ENCODE peak calls at places on chromosome 1, in four cellular contexts. J is GM12878, G is H1, Y is HepG2. O is an unnamed sample.

GRCh38 chr1:156052862-156053769 is 482 bp downstream of the UBQLN4 start:
- DNase-seq in J (no peak), G (no peak), Y (peak), O (peak)

GRCh38 chr1:25610822-25611630 is 5.6 kb upstream of the MAN1C1 start:
- DNase-seq in J (no peak), G (no peak), Y (no peak), O (peak)

GRCh38 chr1:106620521-106620954 is 435.9 kb upstream of the PRMT6 start:
- DNase-seq in G (no peak), J (no peak), Y (no peak), O (no peak)

GRCh38 chr1:53639251-53639721 is 99.7 kb downstream of the GLIS1 start:
- DNase-seq in G (no peak), Y (no peak), J (no peak), O (no peak)

GRCh38 chr1:202029171-202029665 is 18.8 kb downstream of the ELF3 start:
- DNase-seq in J (no peak), G (no peak), Y (no peak), O (no peak)

GRCh38 chr1:115302390-115302961 is 35.6 kb downstream of the NGF start:
- DNase-seq in G (no peak), Y (no peak), J (no peak), O (no peak)

GRCh38 chr1:25816112-25816718 is 3.5 kb upstream of the MTFR1L start:
- DNase-seq in G (no peak), Y (no peak), J (no peak), O (no peak)

GRCh38 chr1:90964444-90965035 is 57.3 kb downstream of the ZNF644 start:
- DNase-seq in G (no peak), Y (peak), J (no peak), O (no peak)

GRCh38 chr1:189253601-189254350 is 1223.9 kb downstream of the BRINP3 start:
- DNase-seq in Y (no peak), J (no peak), G (no peak), O (no peak)

GRCh38 chr1:10495942-10496341 is 21.2 kb downstream of the PEX14 start:
- DNase-seq in J (no peak), G (no peak), Y (no peak), O (no peak)

GRCh38 chr1:51439053-51439452 is 80.0 kb downstream of the EPS15 start:
- DNase-seq in Y (no peak), J (no peak), G (no peak), O (no peak)

GRCh38 chr1:229582715-229583114 is 24.2 kb upstream of the ABCB10 start:
- DNase-seq in J (no peak), G (no peak), Y (no peak), O (no peak)

GRCh38 chr1:4081806-4082645 is 182.0 kb upstream of the C1orf174 start:
- DNase-seq in G (no peak), J (no peak), Y (no peak), O (no peak)
- TF ChIP-seq TCF12 in G (no peak), J (no peak), Y (no peak), O (no peak)

DNA sequence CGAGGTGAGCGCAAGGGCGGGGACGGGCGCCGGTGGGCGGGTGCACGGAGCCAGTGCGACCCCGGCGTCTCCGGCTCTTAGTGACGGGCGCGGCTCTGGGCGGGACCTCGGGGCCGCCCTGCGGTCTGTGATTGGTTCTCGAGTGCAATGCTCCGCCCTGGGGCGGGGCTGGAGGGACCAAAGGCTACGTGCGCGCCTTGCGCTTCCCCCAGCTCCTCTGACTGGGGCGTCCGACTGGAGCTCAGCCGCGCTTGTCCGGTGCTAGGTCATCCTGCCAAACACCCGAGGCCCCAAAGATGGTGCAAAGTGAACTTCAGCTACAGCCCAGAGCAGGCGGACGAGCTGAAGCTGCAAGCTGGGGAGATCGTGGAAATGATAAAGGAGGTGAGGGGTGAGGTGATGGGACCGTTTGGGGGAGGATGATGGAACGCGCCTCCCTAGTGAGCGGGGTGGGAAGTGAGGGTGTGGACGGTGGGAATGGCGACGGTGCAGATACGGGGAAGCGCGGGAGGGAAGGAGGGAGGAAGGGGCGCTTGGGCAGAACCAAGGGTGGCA is 811 bp downstream of the SH3D21 start:
- DNase-seq in Y (peak), J (peak), G (peak), O (peak)
- H3K9ac ChIP-seq in Y (peak), J (peak), G (peak), O (peak)

DNA sequence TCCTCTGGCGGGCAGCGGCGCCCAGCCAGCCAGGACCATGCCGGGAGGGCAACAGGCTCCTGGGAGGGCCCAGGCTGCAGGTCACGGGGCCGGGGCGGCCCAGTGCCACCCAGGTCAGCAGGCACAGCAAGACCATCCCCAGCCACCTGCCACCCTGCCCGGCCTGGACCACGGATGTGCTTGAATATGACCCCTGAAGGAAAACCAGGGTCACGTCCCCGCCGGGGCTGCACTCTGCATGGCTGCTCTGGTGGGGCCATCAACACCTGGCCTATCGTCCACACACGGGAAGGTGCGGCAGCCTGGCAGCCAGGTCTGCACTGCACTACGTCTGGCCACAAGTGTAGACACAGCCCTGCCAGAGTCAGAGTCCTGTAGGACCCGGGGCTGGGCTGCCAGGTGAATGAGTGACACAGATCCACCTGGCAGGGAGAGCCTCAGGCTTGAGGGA is 6.9 kb downstream of the WNT9A start:
- DNase-seq in J (no peak), Y (no peak), G (no peak), O (no peak)
- TF ChIP-seq TCF12 in J (no peak), Y (no peak), G (no peak), O (no peak)

GRCh38 chr1:182317489-182318180 is 74.0 kb downstream of the GLUL start:
- DNase-seq in G (no peak), Y (no peak), J (no peak), O (no peak)

GRCh38 chr1:182309631-182310351 is 81.8 kb downstream of the GLUL start:
- DNase-seq in Y (peak), G (no peak), J (no peak), O (no peak)

DNA sequence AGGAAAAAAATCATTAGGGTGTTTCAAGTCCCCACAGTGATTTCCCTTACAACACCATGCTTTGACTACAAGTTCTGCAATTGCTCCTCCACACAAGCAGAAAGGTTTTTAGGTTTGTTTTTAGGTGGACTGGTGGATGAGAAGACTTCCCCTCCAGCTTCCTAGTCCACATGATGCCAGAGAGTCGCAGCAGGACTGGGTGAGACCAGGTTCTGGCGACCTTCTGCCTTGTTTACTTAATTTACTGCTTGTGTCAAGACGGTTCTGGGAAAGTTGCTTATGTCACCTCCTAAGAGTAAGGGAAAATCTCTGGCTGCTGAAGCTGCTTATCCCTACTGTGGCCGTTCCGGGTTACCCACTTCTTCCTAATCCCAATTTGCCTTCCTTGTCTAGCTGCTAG is 76.4 kb downstream of the GLUL start:
- DNase-seq in J (no peak), G (no peak), Y (no peak), O (no peak)
- H3K9ac ChIP-seq in J (no peak), G (no peak), Y (no peak), O (no peak)

GRCh38 chr1:3695326-3696217 is 43.3 kb downstream of the TP73 start:
- DNase-seq in J (no peak), G (no peak), Y (peak), O (peak)
- TF ChIP-seq TCF12 in J (no peak), G (no peak), Y (no peak), O (no peak)

DNA sequence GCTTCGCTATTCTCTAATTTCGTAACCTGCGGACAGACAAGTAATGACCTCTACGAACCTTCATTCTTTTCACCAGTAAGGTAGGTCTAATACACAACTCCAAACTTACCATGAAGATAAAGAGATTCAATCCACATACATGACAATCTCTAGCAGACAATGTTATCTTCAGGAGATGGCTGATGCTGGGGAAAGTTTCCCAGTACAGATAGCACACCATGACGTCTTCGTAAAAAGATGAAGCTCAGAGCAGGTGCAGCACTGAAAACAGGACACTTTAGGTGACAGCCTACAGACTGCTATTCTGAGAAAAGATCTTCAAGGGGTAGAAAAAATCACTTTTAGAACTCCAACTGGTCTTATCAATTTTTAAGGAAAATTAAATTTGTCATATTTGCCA is 41.3 kb downstream of the ZNF281 start:
- DNase-seq in J (no peak), Y (no peak), G (no peak), O (no peak)
- H3K9ac ChIP-seq in J (no peak), Y (no peak), G (no peak), O (peak)